ENCODE peak calls at places on chromosomes 11 and 22, in nine cellular contexts. T, Q, G, N, R, C, Y, K and I are unnamed samples.

GRCh38 chr22:31614781-31615480 is 47.1 kb downstream of the PISD start:
- DNase-seq in T (no peak), Q (no peak), G (no peak), N (no peak), R (no peak), C (no peak), Y (no peak), K (no peak), I (no peak)

GRCh38 chr11:114259124-114259526 is 37.1 kb upstream of the NNMT start:
- DNase-seq in T (no peak), Q (no peak), G (no peak), N (no peak), R (no peak), C (peak), Y (no peak), K (no peak), I (no peak)

GRCh38 chr22:24096401-24097115 is 84.7 kb upstream of the SUSD2 start:
- DNase-seq in T (no peak), Q (no peak), G (no peak), N (no peak), R (no peak), C (no peak), Y (no peak), K (no peak), I (no peak)

GRCh38 chr11:76617553-76618265 is 52.8 kb downstream of the LRRC32 start:
- DNase-seq in T (no peak), Q (no peak), G (no peak), N (no peak), R (no peak), C (no peak), Y (no peak), K (no peak), I (no peak)

GRCh38 chr11:61730222-61730994 is 22.0 kb upstream of the MYRF start:
- DNase-seq in T (no peak), Q (no peak), G (no peak), N (no peak), R (no peak), C (no peak), Y (no peak), K (no peak), I (no peak)

GRCh38 chr11:134046681-134047449 is 22.0 kb upstream of the JAM3 start:
- DNase-seq in T (no peak), Q (no peak), G (no peak), N (no peak), R (no peak), C (no peak), Y (no peak), K (no peak), I (no peak)

GRCh38 chr11:24781288-24781687 is 284.4 kb downstream of the LUZP2 start:
- DNase-seq in T (no peak), Q (no peak), G (no peak), N (no peak), R (no peak), C (no peak), Y (no peak), K (no peak), I (no peak)

GRCh38 chr11:9755561-9755960 is 91.7 kb downstream of the SWAP70 start:
- DNase-seq in T (no peak), Q (no peak), G (no peak), N (no peak), R (no peak), C (no peak), Y (no peak), K (no peak), I (no peak)

GRCh38 chr11:72951815-72952340 is 137.7 kb downstream of the ATG16L2 start:
- DNase-seq in T (no peak), Q (no peak), G (no peak), N (no peak), R (no peak), C (no peak), Y (no peak), K (no peak), I (no peak)

GRCh38 chr11:71998649-71999310 is at the start of gene IL18BP:
- DNase-seq in T (peak), Q (no peak), G (no peak), N (no peak), R (peak), C (no peak), Y (no peak), K (peak), I (peak)

GRCh38 chr11:119663279-119663678 is 65.7 kb downstream of the NECTIN1 start:
- DNase-seq in T (no peak), Q (no peak), G (no peak), N (no peak), R (no peak), C (no peak), Y (no peak), K (no peak), I (no peak)

GRCh38 chr22:44753189-44754042 is 1.0 kb downstream of the ARHGAP8 start:
- DNase-seq in T (no peak), Q (no peak), G (no peak), N (no peak), R (no peak), C (no peak), Y (no peak), K (no peak), I (no peak)

GRCh38 chr11:124676386-124676785 is 2.7 kb downstream of the SPA17 start:
- DNase-seq in T (peak), Q (no peak), G (no peak), N (no peak), R (no peak), C (no peak), Y (no peak), K (no peak), I (no peak)

GRCh38 chr11:123755344-123755743 is 1.0 kb upstream of the OR6X1 start:
- DNase-seq in T (no peak), Q (no peak), G (no peak), N (no peak), R (no peak), C (no peak), Y (no peak), K (no peak), I (no peak)